ENCODE peak calls at places on chromosomes 16 and 17, in eight cellular contexts. E is thoracic aorta; L is CD8-positive, alpha-beta T cell; J is lower lobe of right lung; M is coronary artery; P is Caco-2; C is HFFc6; W is AG10803. K is an unnamed sample.

GRCh38 chr17:27545562-27546229 is 85.3 kb upstream of the LGALS9 start:
- DNase-seq in M (no peak), C (no peak), W (peak; percentile 68), L (no peak), E (no peak), J (no peak), P (peak; percentile 65), K (no peak)

GRCh38 chr17:60102632-60103047 is 23.9 kb upstream of the HEATR6 start:
- DNase-seq in L (no peak), J (peak; percentile 65), C (peak; percentile 55), P (peak; percentile 39), E (no peak), M (peak; percentile 54), W (peak; percentile 55), K (no peak)

GRCh38 chr17:42016411-42016831 is 818 bp downstream of the DNAJC7 start:
- DNase-seq in W (peak; percentile 37), C (peak; percentile 15), P (peak; percentile 34), E (no peak), L (no peak), M (no peak), J (no peak), K (no peak)

GRCh38 chr16:27532088-27532810 is 17.5 kb downstream of the GTF3C1 start:
- DNase-seq in W (no peak), P (no peak), E (no peak), L (no peak), J (no peak), C (no peak), M (no peak), K (no peak)

GRCh38 chr16:66695935-66696668 is 441 bp downstream of the CMTM4 start:
- DNase-seq in P (peak; percentile 80), J (peak; percentile 77), M (no peak), C (no peak), W (no peak), L (no peak), E (no peak), K (peak; percentile 53)

GRCh38 chr16:17070882-17071592 is 399.7 kb downstream of the XYLT1 start:
- DNase-seq in J (peak; percentile 74), L (peak; percentile 58), C (no peak), E (no peak), W (peak; percentile 23), M (no peak), P (no peak), K (no peak)

GRCh38 chr17:80191720-80192265 is 22.0 kb downstream of the CARD14 start:
- DNase-seq in M (no peak), C (no peak), J (no peak), E (no peak), P (no peak), L (no peak), W (no peak), K (no peak)

GRCh38 chr16:15861996-15862395 is 5.2 kb upstream of the MYH11 start:
- DNase-seq in W (no peak), C (no peak), J (no peak), P (no peak), E (no peak), L (no peak), M (no peak), K (no peak)

GRCh38 chr17:42248351-42249179 is 27.6 kb downstream of the STAT5B start:
- DNase-seq in C (peak; percentile 36), E (peak; percentile 71), M (peak; percentile 91), L (peak; percentile 60), P (no peak), W (peak; percentile 88), J (peak; percentile 75), K (no peak)

GRCh38 chr17:17462048-17462824 is 14.6 kb upstream of the MED9 start:
- DNase-seq in W (no peak), C (no peak), E (no peak), P (no peak), M (no peak), J (no peak), L (no peak), K (no peak)

GRCh38 chr16:30063893-30064745 is 1.4 kb upstream of the ALDOA start:
- DNase-seq in L (peak; percentile 31), E (no peak), W (no peak), M (peak; percentile 87), P (peak; percentile 64), C (no peak), J (peak; percentile 86), K (peak; percentile 55)
- TF ChIP-seq CTCF in L (peak; percentile 20), E (no peak), W (peak; percentile 18), M (no peak), P (peak; percentile 36), C (peak; percentile 32), J (peak; percentile 33), K (no peak)

DNA sequence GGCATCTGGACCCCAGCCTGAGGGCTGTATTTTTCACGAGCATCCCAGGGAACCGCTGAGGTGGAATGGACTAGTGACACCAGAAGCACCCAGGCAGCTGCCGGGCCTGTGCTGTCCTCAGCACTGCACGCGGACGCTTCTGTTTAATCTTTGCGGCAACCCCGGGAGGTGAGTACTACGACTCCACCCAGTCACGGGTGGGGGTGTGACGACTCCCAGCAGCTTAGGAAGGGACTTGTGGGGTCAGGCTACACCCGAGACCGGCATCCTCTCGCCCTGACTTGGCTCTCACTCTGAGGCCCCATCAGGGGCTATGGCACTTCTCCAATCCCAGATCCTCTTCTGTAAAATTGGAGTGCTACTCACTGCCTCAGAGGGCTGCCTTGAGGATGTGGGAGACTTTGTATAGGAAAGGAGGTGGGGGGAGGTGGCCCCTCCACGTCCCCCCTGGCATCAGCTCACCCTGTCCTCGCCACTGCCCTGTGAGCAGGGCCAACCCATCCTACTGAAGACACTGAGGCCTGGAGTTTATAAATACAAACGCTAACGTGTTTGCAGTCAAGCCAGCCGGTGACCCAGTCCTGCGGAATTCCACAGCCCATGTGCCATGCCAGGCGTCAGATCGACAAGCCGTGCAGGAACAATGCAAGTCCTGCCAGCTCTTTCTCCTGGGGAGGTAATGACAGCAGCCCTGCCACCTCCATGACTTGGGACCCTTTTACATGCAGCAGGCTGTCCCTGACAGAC is 44.4 kb downstream of the PPL start:
- DNase-seq in P (no peak), C (peak; percentile 21), E (no peak), M (no peak), W (peak; percentile 23), J (no peak), L (no peak), K (no peak)
- TF ChIP-seq CTCF in P (no peak), C (no peak), E (no peak), M (no peak), W (no peak), J (no peak), L (no peak), K (no peak)

DNA sequence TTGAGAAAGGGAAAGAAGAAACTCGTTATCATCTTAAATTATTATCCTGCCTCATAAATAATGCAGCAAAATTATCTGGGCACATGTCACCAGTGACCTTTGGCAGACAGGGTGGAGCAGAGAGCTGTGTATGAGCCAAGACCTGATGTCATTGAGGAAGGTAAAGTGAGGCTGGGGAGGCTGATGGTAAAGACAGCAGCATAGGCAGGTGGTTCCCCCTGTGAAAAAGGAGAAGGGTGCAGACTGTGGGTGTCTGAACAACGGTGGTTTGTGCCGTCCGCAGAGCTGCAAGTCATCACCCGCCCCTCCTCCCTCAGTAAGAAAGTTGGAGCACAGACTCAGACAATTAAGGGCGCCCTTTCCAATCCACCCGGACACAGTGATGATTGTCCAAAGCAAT is 30.8 kb upstream of the METTL16 start:
- DNase-seq in J (no peak), L (no peak), P (no peak), C (no peak), W (no peak), M (no peak), E (no peak), K (no peak)
- TF ChIP-seq CTCF in J (no peak), L (no peak), P (no peak), C (no peak), W (no peak), M (no peak), E (no peak), K (no peak)

GRCh38 chr16:3659200-3659599 is 4.7 kb downstream of the DNASE1 start:
- DNase-seq in P (no peak), M (no peak), W (peak; percentile 58), E (no peak), L (no peak), C (no peak), J (no peak), K (no peak)

GRCh38 chr16:3661311-3661710 is 6.8 kb downstream of the DNASE1 start:
- DNase-seq in C (no peak), J (peak; percentile 20), L (no peak), E (no peak), P (no peak), W (no peak), M (no peak), K (no peak)

GRCh38 chr16:3662601-3663000 is 8.1 kb downstream of the DNASE1 start:
- DNase-seq in C (no peak), M (no peak), J (peak; percentile 35), P (no peak), L (no peak), W (no peak), E (no peak), K (no peak)

GRCh38 chr16:3664187-3664896 is 9.9 kb downstream of the DNASE1 start:
- DNase-seq in M (no peak), P (no peak), J (no peak), W (no peak), E (no peak), C (no peak), L (no peak), K (no peak)

DNA sequence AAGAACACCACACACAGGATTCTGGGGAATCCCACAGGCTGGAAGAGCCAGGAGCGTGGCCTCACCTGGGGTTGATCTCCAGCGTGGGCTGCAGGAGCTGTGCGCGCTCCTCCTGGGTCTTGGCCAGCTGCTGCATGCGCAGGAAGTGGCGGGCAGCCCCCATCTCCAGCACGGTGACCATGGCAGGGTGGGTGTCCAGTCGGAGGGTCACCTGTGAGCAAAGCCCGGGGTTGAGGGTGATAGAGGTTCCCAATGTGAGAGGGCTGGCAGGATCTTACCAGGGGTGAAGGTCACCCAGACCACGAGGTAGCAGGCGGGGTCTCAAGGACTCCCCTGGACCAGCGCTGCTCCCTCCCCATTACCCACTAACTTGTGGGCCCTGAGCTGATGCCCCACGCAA is 7.4 kb downstream of the DNASE1 start:
- DNase-seq in M (no peak), E (no peak), C (no peak), J (peak; percentile 35), L (no peak), P (no peak), W (no peak), K (no peak)
- TF ChIP-seq CTCF in M (no peak), E (no peak), C (no peak), J (no peak), L (no peak), P (no peak), W (no peak), K (no peak)

DNA sequence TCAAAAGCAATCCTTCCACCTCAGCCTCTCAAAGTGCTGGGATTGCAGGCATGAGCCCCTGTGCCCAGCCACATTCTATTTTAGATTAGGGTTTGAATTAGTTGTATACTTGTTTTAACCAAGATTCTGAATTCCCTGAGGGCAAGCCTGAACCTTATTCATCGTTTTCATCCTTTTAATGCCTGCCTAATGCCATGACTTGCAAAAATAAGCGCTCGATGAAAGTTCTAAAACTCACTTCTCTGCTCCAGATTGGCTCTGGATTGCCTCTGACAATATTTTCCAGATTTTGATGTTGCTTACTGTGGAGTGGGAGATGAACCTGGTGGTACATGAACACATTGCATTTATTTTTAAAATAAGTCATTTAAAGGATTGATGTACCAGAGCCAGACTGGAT is 90.9 kb upstream of the CACNG3 start:
- DNase-seq in J (no peak), W (no peak), P (no peak), L (no peak), E (no peak), M (no peak), C (no peak), K (no peak)
- TF ChIP-seq CTCF in J (no peak), W (no peak), P (no peak), L (no peak), E (no peak), M (no peak), C (no peak), K (no peak)

K was measured in mesothelial cell of epicardium.